ENCODE peak calls at places on chromosomes 11 and 22, in six cellular contexts. B is WERI-Rb-1, U is coronary artery, P is tibial artery, G is fibroblast of mammary gland, S is breast epithelium. X is an unnamed sample.

GRCh38 chr11:70025308-70025707 is 52.8 kb upstream of the ANO1 start:
- DNase-seq in U (peak; percentile 0), B (no peak), S (no peak), G (no peak), P (no peak), X (no peak)

GRCh38 chr11:100602716-100603115 is 84.4 kb upstream of the ARHGAP42 start:
- DNase-seq in S (no peak), B (no peak), U (no peak), G (peak; percentile 21), P (no peak), X (no peak)

GRCh38 chr11:3939651-3940190 is 84.3 kb downstream of the STIM1 start:
- DNase-seq in S (no peak), P (no peak), G (peak; percentile 86), U (no peak), B (no peak), X (no peak)

GRCh38 chr11:111093061-111093460 is 152.5 kb upstream of the POU2AF2 start:
- DNase-seq in U (no peak), B (no peak), G (no peak), P (no peak), S (no peak), X (peak; percentile 13)

GRCh38 chr11:112228706-112229105 is 2.5 kb downstream of the PTS start:
- DNase-seq in B (no peak), G (no peak), U (no peak), S (no peak), P (no peak), X (no peak)

GRCh38 chr11:129960216-129961214 is 42.1 kb downstream of the PRDM10 start:
- DNase-seq in P (no peak), U (no peak), S (no peak), G (peak; percentile 96), B (no peak), X (peak; percentile 59)

GRCh38 chr11:32949739-32950138 is 57.1 kb downstream of the QSER1 start:
- DNase-seq in G (no peak), S (no peak), B (no peak), U (no peak), P (no peak), X (no peak)

GRCh38 chr22:41222846-41223507 is 17.8 kb downstream of the CHADL start:
- DNase-seq in B (no peak), S (no peak), P (no peak), G (no peak), U (no peak), X (no peak)

GRCh38 chr22:24427500-24428164 is at the start of gene ADORA2A:
- DNase-seq in U (no peak), S (no peak), B (no peak), G (no peak), P (no peak), X (peak; percentile 72)

GRCh38 chr11:111422494-111423249 is 43.6 kb upstream of the POU2AF1 start:
- DNase-seq in P (peak; percentile 39), B (peak; percentile 85), U (no peak), S (no peak), G (peak; percentile 50), X (peak; percentile 62)

GRCh38 chr11:32148824-32149223 is 58.0 kb downstream of the RCN1 start:
- DNase-seq in S (no peak), G (peak; percentile 58), P (no peak), U (no peak), B (no peak), X (no peak)

GRCh38 chr11:84905411-84905810 is 721.7 kb downstream of the DLG2 start:
- DNase-seq in G (peak; percentile 80), P (no peak), S (no peak), U (no peak), B (no peak), X (no peak)

GRCh38 chr11:440065-441042 is 1.5 kb downstream of the ANO9 start:
- DNase-seq in U (no peak), S (no peak), B (no peak), G (peak; percentile 41), P (no peak), X (no peak)

GRCh38 chr22:23693979-23694680 is 3.3 kb downstream of the RGL4 start:
- DNase-seq in G (no peak), P (no peak), B (no peak), U (no peak), S (peak; percentile 31), X (peak; percentile 13)

GRCh38 chr11:129435499-129436245 is 60.0 kb downstream of the BARX2 start:
- DNase-seq in S (no peak), G (no peak), U (no peak), B (no peak), P (no peak), X (no peak)

GRCh38 chr11:71453911-71454304 is 905 bp downstream of the NADSYN1 start:
- DNase-seq in G (no peak), P (no peak), S (no peak), B (no peak), U (no peak), X (no peak)

GRCh38 chr11:126543691-126544090 is 188.2 kb downstream of the ST3GAL4 start:
- DNase-seq in G (no peak), S (no peak), U (no peak), B (no peak), P (no peak), X (no peak)

GRCh38 chr11:116931206-116931953 is 94.0 kb upstream of the APOA1 start:
- DNase-seq in G (peak; percentile 13), S (no peak), B (no peak), P (no peak), U (no peak), X (peak; percentile 24)

GRCh38 chr11:73931039-73931645 is 19.7 kb upstream of the DNAJB13 start:
- DNase-seq in S (no peak), B (peak; percentile 70), P (no peak), U (no peak), G (peak; percentile 85), X (peak; percentile 58)

GRCh38 chr22:44521326-44521725 is 23.3 kb upstream of the RTL6 start:
- DNase-seq in U (no peak), B (no peak), P (no peak), S (peak; percentile 40), G (no peak), X (no peak)

GRCh38 chr22:42719133-42719532 is 1.5 kb downstream of the A4GALT start:
- DNase-seq in U (no peak), S (no peak), P (peak; percentile 51), G (no peak), B (no peak), X (no peak)

GRCh38 chr22:42905702-42906183 is 48.7 kb upstream of the ARFGAP3 start:
- DNase-seq in P (peak; percentile 37), G (no peak), U (no peak), B (no peak), S (peak; percentile 63), X (no peak)

GRCh38 chr22:45631140-45631539 is 40.5 kb upstream of the ATXN10 start:
- DNase-seq in P (no peak), G (no peak), U (no peak), S (no peak), B (no peak), X (no peak)

GRCh38 chr11:26575946-26576345 is 3.9 kb upstream of the MUC15 start:
- DNase-seq in S (no peak), P (no peak), G (peak; percentile 63), B (no peak), U (no peak), X (no peak)

GRCh38 chr11:28878025-28878424 is 769.8 kb downstream of the METTL15 start:
- DNase-seq in U (no peak), B (no peak), S (no peak), G (peak; percentile 52), P (no peak), X (no peak)

GRCh38 chr22:44354288-44354687 is 41.5 kb upstream of the SHISAL1 start:
- DNase-seq in B (no peak), S (no peak), G (no peak), P (no peak), U (peak; percentile 11), X (no peak)

GRCh38 chr11:22521226-22521625 is 104.4 kb downstream of the FANCF start:
- DNase-seq in P (no peak), G (peak; percentile 75), U (no peak), S (no peak), B (no peak), X (no peak)

DNA sequence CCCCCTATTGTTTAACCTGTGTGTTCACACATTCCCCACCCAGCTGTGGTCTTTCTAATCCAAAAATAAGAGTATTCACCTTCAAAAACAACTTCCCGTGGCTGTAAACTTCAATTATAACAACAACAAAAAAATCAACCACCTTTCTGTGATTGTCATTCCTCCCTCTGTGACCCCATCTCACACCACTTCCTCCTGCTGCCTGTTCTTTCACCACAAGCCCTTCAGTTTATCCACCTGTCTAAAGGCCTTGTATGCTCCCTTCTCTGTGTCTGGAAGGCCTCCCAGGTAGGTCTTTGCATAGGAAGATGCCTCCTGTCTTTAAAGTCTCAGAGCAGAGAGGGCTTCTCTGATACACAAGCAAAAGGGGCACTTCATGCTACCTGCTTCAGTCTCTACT is 707.7 kb downstream of the OPCML start:
- DNase-seq in P (no peak), B (no peak), U (no peak), S (no peak), G (no peak), X (no peak)
- TF ChIP-seq CTCF in P (no peak), B (no peak), U (no peak), S (no peak), G (no peak), X (no peak)

DNA sequence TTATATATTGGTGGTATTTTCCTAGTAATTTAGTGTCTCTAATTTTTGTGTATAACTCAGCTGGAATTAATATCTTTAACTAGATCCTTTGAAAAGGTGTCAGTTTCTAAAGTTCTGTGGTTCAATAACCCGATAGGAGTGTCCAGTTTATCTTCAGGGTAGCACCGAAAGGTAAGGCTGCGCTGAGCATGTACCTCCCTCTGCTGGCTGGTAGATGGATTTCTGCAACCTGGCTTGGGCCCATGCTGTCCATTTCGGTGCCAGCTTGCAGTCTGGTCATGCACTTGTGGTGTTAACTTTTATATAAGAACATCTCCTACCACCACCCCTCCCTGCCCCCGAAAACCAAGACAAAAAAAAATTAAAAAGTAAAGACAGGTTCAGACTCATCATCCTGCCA is 24.7 kb downstream of the EXT2 start:
- DNase-seq in S (no peak), G (no peak), P (no peak), B (peak; percentile 24), U (no peak), X (no peak)
- TF ChIP-seq CTCF in S (no peak), G (peak; percentile 31), P (peak; percentile 30), B (peak; percentile 69), U (no peak), X (no peak)

GRCh38 chr11:59678118-59678812 is 9.4 kb upstream of the PATL1 start:
- DNase-seq in G (peak; percentile 20), U (no peak), S (no peak), B (no peak), P (no peak), X (no peak)
- TF ChIP-seq CTCF in G (peak; percentile 9), U (no peak), S (no peak), B (no peak), P (no peak), X (no peak)

DNA sequence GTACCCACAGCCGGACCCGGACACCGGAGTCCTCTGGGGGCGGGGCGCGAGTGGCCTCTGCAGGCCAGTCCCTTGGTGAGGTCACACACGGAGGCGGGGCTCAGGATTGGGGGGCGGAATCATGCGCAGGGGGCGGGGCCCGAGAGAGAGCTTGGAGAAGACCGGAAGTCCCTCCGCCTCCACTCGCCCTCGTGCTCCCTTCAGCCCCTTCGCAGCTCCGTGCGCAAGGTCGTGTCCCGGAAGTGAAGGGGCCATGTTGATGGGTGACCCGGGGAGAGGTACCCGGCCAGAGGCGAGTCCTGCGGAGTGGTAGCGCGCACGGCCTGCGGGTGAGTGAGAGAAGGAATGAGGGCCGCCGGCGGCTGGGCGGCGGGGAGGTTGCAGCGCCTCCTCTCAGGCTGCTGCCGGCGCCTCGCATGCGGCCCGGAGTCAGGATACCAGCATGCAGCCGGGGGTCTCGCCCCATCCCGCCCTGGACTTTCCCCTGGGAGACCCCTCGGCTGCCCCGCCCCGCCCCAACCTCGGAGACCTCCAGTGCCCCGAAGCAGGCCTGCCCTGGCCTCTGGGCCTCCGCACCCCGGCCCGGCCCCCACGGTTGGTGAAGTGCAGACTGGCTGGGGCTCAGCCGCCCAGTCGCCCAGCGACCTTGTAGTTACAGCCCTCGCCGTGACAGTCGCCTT is at the start of gene MIEF1:
- DNase-seq in B (peak; percentile 98), G (peak; percentile 93), U (peak; percentile 99), S (peak; percentile 99), P (peak; percentile 99), X (peak; percentile 99)
- TF ChIP-seq CTCF in B (no peak), G (no peak), U (no peak), S (no peak), P (no peak), X (no peak)

X was measured in GM13976.